ENCODE peak calls at places on chromosomes 5 and 9, in nine cellular contexts. L is stimulated activated CD4-positive, alpha-beta T cell treated with anti-CD3 and anti-CD28 coated beads, Interleukin-4, amount 100 ng/mL, for 4 hours; Z is activated naive CD4-positive, alpha-beta T cell treated with anti-CD3 and anti-CD28 coated beads, Interleukin-2, amount 50 U/mL, for 16 hours; R is C1 segment of cervical spinal cord; E is ACHN; B is H9; S is activated naive CD8-positive, alpha-beta T cell treated with anti-CD3 and anti-CD28 coated beads, Interleukin-2, amount 50 U/mL, for 24 hours; U is Right ventricle myocardium superior; P is SW 1271. T is an unnamed sample.

GRCh38 chr9:91119147-91119546 is 242.6 kb downstream of the AUH start:
- DNase-seq in Z (no peak), P (no peak), R (no peak), L (no peak), E (no peak), S (no peak), B (no peak), U (no peak), T (no peak)

GRCh38 chr9:34653131-34653530 is 1.1 kb downstream of the IL11RA start:
- DNase-seq in E (no peak), S (no peak), R (no peak), B (no peak), L (no peak), U (no peak), P (no peak), Z (no peak), T (no peak)

GRCh38 chr9:133759146-133759900 is 21.2 kb upstream of the SARDH start:
- DNase-seq in E (no peak), B (peak; percentile 76), P (no peak), L (no peak), S (no peak), Z (no peak), U (peak; percentile 64), R (no peak), T (no peak)

GRCh38 chr5:159947708-159948358 is 31.6 kb downstream of the ADRA1B start:
- DNase-seq in P (no peak), B (no peak), Z (no peak), U (no peak), S (no peak), E (no peak), R (no peak), L (no peak), T (no peak)

GRCh38 chr5:150227606-150228273 is 37.9 kb downstream of the SLC6A7 start:
- DNase-seq in B (no peak), R (no peak), P (no peak), Z (no peak), L (no peak), E (no peak), S (no peak), U (no peak), T (peak; percentile 25)

GRCh38 chr5:126015244-126016054 is 407.8 kb upstream of the GRAMD2B start:
- DNase-seq in S (no peak), B (no peak), Z (no peak), L (no peak), R (no peak), U (no peak), E (no peak), P (no peak), T (no peak)

GRCh38 chr5:123098767-123099513 is 9.9 kb downstream of the PRDM6 start:
- DNase-seq in R (no peak), U (no peak), L (no peak), Z (no peak), E (no peak), P (no peak), B (no peak), S (no peak), T (no peak)

GRCh38 chr5:84088996-84089395 is 295.7 kb downstream of the EDIL3 start:
- DNase-seq in P (peak; percentile 48), S (no peak), E (peak; percentile 44), B (no peak), Z (no peak), L (no peak), U (no peak), R (no peak), T (no peak)

GRCh38 chr5:94613583-94613982 is 4.8 kb downstream of the KIAA0825 start:
- DNase-seq in L (no peak), Z (no peak), R (no peak), E (peak; percentile 61), S (no peak), B (no peak), P (peak; percentile 9), U (no peak), T (no peak)

GRCh38 chr9:134010774-134011173 is 14.5 kb upstream of the BRD3OS start:
- DNase-seq in E (no peak), Z (no peak), B (no peak), R (no peak), L (no peak), S (no peak), U (no peak), P (no peak), T (peak; percentile 78)

GRCh38 chr9:83598487-83598886 is 24.5 kb upstream of the IDNK start:
- DNase-seq in E (no peak), R (no peak), U (no peak), P (no peak), L (no peak), S (no peak), Z (no peak), B (no peak), T (no peak)

GRCh38 chr9:125541840-125542243 is 165.2 kb downstream of the MAPKAP1 start:
- DNase-seq in Z (no peak), B (no peak), E (no peak), P (no peak), L (no peak), R (no peak), U (no peak), S (no peak), T (no peak)

GRCh38 chr5:148956632-148957385 is 106.1 kb downstream of the SH3TC2 start:
- DNase-seq in R (no peak), P (no peak), S (no peak), L (no peak), E (no peak), U (no peak), Z (no peak), B (peak; percentile 84), T (peak; percentile 25)

GRCh38 chr9:126002476-126003350 is 255.5 kb downstream of the PBX3 start:
- DNase-seq in R (no peak), L (no peak), E (no peak), S (no peak), Z (no peak), P (no peak), U (no peak), B (no peak), T (no peak)

GRCh38 chr5:6721442-6721841 is 8.2 kb downstream of the TENT4A start:
- DNase-seq in S (no peak), B (no peak), U (no peak), P (no peak), L (no peak), R (no peak), E (no peak), Z (no peak), T (no peak)

GRCh38 chr9:135288941-135289534 is 190.5 kb upstream of the PPP1R26 start:
- DNase-seq in Z (no peak), R (no peak), E (no peak), L (no peak), S (no peak), B (no peak), P (no peak), U (no peak), T (no peak)

GRCh38 chr9:130421802-130422276 is 22.9 kb upstream of the ASS1 start:
- DNase-seq in S (no peak), B (peak; percentile 87), Z (no peak), L (no peak), E (no peak), U (no peak), P (peak; percentile 15), R (no peak), T (no peak)

GRCh38 chr9:87556039-87556438 is 58.4 kb downstream of the DAPK1 start:
- DNase-seq in S (no peak), E (no peak), L (no peak), R (no peak), Z (no peak), B (no peak), P (no peak), U (no peak), T (no peak)

GRCh38 chr9:114000063-114000454 is 78.0 kb downstream of the AMBP start:
- DNase-seq in B (peak; percentile 9), P (no peak), E (no peak), Z (no peak), L (no peak), R (no peak), S (no peak), U (no peak), T (no peak)

GRCh38 chr9:6198251-6198650 is 17.4 kb upstream of the IL33 start:
- DNase-seq in P (no peak), R (no peak), S (no peak), B (no peak), L (no peak), E (no peak), Z (no peak), U (no peak), T (no peak)

GRCh38 chr5:6743161-6743560 is 29.9 kb downstream of the TENT4A start:
- DNase-seq in S (no peak), Z (no peak), U (no peak), L (no peak), B (no peak), R (no peak), E (no peak), P (no peak), T (no peak)

GRCh38 chr5:133128066-133128465 is 76.3 kb downstream of the HSPA4 start:
- DNase-seq in S (no peak), U (no peak), P (no peak), L (no peak), E (no peak), R (no peak), Z (no peak), B (no peak), T (no peak)

GRCh38 chr5:95631991-95632675 is 12.2 kb downstream of the GPR150 start:
- DNase-seq in P (peak; percentile 66), L (peak; percentile 84), Z (peak; percentile 73), S (peak; percentile 60), E (peak; percentile 20), U (no peak), R (no peak), B (no peak), T (peak; percentile 43)

GRCh38 chr5:159231167-159231566 is 21.8 kb upstream of the RNF145 start:
- DNase-seq in E (no peak), U (no peak), Z (no peak), S (no peak), L (no peak), P (no peak), B (no peak), R (no peak), T (no peak)

GRCh38 chr9:137441289-137441934 is at the start of gene ENTPD8:
- DNase-seq in Z (no peak), S (no peak), P (peak; percentile 64), B (peak; percentile 95), U (peak; percentile 39), E (peak; percentile 50), L (no peak), R (no peak), T (peak; percentile 81)

GRCh38 chr5:54455413-54456157 is at the start of gene HSPB3:
- DNase-seq in E (no peak), Z (no peak), R (no peak), S (no peak), B (no peak), P (no peak), U (peak; percentile 58), L (no peak), T (no peak)

GRCh38 chr5:113806823-113807222 is 293.3 kb downstream of the YTHDC2 start:
- DNase-seq in E (no peak), S (no peak), Z (no peak), P (no peak), R (peak; percentile 16), L (no peak), U (peak; percentile 37), B (no peak), T (no peak)

GRCh38 chr9:15543033-15543791 is 9.6 kb upstream of the CCDC171 start:
- DNase-seq in S (no peak), E (no peak), U (no peak), L (no peak), R (no peak), P (no peak), B (no peak), Z (no peak), T (no peak)

GRCh38 chr5:62206150-62206829 is 99.7 kb upstream of the KIF2A start:
- DNase-seq in P (no peak), U (no peak), S (no peak), Z (no peak), R (no peak), L (no peak), E (no peak), B (peak; percentile 81), T (no peak)

GRCh38 chr5:167570431-167570830 is 721.0 kb upstream of the WWC1 start:
- DNase-seq in S (no peak), E (no peak), U (no peak), R (no peak), Z (no peak), B (peak; percentile 39), L (no peak), P (no peak), T (no peak)

GRCh38 chr9:74770508-74771261 is 117.0 kb downstream of the TRPM6 start:
- DNase-seq in Z (peak; percentile 34), U (peak; percentile 45), P (peak; percentile 39), S (peak; percentile 30), B (peak; percentile 91), R (no peak), L (peak; percentile 25), E (peak; percentile 4), T (no peak)